ENCODE peak calls at places on chromosomes 12 and 14, in four cellular contexts. Y is lower leg skin, P is Calu3, U is breast epithelium. O is an unnamed sample.

GRCh38 chr14:74604896-74605295 is 7.1 kb downstream of the LTBP2 start:
- DNase-seq in Y (no peak), P (no peak), U (no peak), O (no peak)

GRCh38 chr12:4979737-4980136 is 63.9 kb upstream of the KCNA5 start:
- DNase-seq in P (no peak), Y (no peak), U (no peak), O (no peak)

GRCh38 chr14:33834101-33834955 is 116.5 kb downstream of the EGLN3 start:
- DNase-seq in Y (no peak), P (no peak), U (peak), O (no peak)

GRCh38 chr12:41604830-41605229 is 416.7 kb downstream of the PDZRN4 start:
- DNase-seq in Y (no peak), U (no peak), P (no peak), O (no peak)

GRCh38 chr12:122949405-122949804 is 16.9 kb downstream of the ABCB9 start:
- DNase-seq in P (no peak), Y (no peak), U (no peak), O (no peak)

GRCh38 chr12:116027551-116027821 is 250.0 kb downstream of the MED13L start:
- DNase-seq in U (no peak), Y (no peak), P (no peak), O (no peak)

GRCh38 chr12:132554857-132555630 is 55.3 kb downstream of the LRCOL1 start:
- DNase-seq in Y (no peak), P (no peak), U (no peak), O (no peak)

GRCh38 chr14:71556730-71557129 is 375.5 kb upstream of the RGS6 start:
- DNase-seq in P (no peak), Y (no peak), U (no peak), O (no peak)

GRCh38 chr12:65125247-65125646 is 4.1 kb upstream of the WIF1 start:
- DNase-seq in P (no peak), U (no peak), Y (no peak), O (no peak)

GRCh38 chr14:89121961-89122675 is 294.9 kb downstream of the FOXN3 start:
- DNase-seq in U (no peak), Y (no peak), P (no peak), O (no peak)

GRCh38 chr14:104421892-104422291 is 157.7 kb upstream of the C14orf180 start:
- DNase-seq in Y (no peak), P (no peak), U (no peak), O (no peak)

GRCh38 chr12:128969480-128970055 is 116.3 kb downstream of the GLT1D1 start:
- DNase-seq in U (no peak), Y (no peak), P (peak), O (peak)

GRCh38 chr14:55843718-55844403 is 263.9 kb downstream of the KTN1 start:
- DNase-seq in U (no peak), Y (no peak), P (no peak), O (no peak)
- TF ChIP-seq CTCF in U (no peak), Y (no peak), P (no peak), O (peak)

GRCh38 chr12:55743131-55743921 is 404 bp downstream of the GDF11 start:
- DNase-seq in U (no peak), P (peak), Y (no peak), O (peak)
- TF ChIP-seq CTCF in U (no peak), P (peak), Y (no peak), O (no peak)

GRCh38 chr12:14893471-14894250 is 8.0 kb upstream of the MGP start:
- DNase-seq in Y (peak), U (no peak), P (no peak), O (no peak)

GRCh38 chr12:14896477-14897184 is 11.0 kb upstream of the MGP start:
- DNase-seq in U (no peak), Y (no peak), P (no peak), O (no peak)

DNA sequence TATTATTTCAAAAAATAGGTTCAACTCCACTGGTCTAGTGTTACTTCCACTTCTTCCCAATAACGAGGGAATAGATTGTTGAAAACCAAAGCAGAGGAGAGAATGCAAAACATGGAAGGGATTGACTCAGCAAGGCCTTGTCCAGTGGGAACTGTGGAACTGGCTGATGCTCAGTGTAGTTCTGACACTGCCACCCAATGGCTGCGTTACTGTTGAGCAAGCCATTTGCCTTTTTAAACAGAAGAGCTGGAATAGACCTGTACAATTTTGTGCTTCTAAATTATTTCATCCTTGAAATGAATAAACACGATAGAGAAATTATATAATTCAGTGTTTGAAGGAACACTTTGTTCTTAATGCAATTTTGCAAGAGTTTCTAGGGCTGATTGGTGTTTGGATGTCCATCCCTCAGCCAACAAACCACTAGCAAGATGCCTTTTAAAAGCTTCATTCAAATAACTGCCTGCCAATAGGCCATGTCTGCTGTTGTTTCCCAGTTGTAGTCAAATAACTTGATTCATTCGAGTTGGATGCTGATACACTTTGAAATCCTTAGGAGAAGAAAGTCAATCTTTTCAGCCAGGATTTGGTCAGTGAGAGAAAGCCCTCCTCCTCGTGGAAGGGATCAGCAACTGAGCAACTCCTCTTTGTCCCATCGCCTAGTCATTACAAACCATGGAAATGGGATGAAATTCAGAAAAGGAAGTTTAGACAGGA is 7.2 kb upstream of the MGP start:
- DNase-seq in U (no peak), P (no peak), Y (peak), O (no peak)
- TF ChIP-seq CTCF in U (no peak), P (no peak), Y (no peak), O (no peak)

GRCh38 chr14:102975662-102976061 is 53.2 kb downstream of the AMN start:
- DNase-seq in P (no peak), U (no peak), Y (no peak), O (no peak)
- TF ChIP-seq CTCF in P (no peak), U (no peak), Y (no peak), O (no peak)

GRCh38 chr12:45309826-45310626 is 94.1 kb downstream of the ANO6 start:
- DNase-seq in P (no peak), U (no peak), Y (no peak), O (no peak)
- TF ChIP-seq CTCF in P (no peak), U (peak), Y (no peak), O (no peak)

DNA sequence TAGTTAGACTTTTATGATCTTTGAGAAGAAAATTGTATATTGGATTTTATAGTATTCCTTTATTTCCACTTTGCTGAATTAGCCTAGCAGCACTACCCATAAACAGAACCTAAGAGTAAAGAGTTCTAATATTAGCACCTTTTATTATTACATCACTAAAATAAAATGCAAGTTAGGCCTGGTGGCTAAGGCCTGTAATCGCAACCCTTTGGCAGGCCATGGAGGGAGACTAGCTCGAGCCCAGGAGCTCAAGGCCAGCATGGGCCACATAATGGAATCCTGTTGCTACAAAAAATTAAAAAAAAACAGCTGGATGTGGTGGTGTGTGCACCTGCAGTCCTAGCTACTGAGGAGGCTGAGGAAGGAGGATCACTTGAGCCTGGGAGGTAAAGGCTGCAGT is 288.2 kb downstream of the TRHDE start:
- DNase-seq in U (no peak), Y (no peak), P (no peak), O (no peak)
- TF ChIP-seq CTCF in U (no peak), Y (no peak), P (no peak), O (no peak)

DNA sequence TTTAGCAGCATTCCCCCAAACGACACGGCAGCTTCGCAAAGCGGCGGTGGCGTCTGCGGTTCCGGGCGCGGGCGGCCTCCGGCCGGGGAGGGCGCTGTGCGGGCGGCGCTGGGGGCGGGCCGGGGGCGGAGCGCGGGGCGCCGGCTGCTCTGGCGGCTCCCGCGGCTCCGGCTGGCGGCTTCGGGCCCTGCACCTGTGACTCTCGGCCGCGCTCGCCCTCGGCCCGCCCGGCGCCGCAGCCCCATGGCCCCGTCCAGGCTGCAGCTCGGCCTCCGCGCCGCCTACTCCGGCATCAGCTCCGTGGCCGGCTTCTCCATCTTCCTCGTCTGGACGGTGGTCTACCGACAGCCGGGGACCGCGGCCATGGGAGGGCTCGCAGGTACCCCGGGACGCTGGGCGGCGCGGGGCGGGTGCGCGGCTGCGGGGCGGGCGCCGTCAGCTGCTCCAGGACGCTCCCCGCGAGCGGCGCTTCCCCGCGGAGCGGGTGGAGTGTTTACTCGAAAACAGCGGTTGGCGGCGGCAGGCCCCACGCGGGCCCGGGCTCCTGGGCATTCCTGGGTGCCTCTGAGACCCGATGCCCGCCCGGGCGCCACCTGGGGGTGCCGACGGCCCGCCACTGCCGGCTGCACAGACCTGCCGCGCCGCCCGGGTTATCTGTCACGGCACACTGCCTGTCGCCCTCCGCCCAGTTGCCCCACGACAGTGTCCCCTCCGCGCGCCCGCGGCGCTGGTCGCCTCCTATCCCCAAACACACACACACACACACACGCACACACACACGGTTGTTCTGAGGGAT is at the start of gene SLC48A1:
- DNase-seq in Y (no peak), P (peak), U (peak), O (peak)
- TF ChIP-seq CTCF in Y (no peak), P (peak), U (no peak), O (peak)

O was measured in RWPE1.